ENCODE peak calls at places on chromosome 6, in five cellular contexts. One of them, this sample, is unnamed.
A peak's percentile ranks its signal among the peaks of the same experiment; 100 is the strongest.

GRCh38 chr6:32244946-32245398 is 21.1 kb upstream of the NOTCH4 start:
- DNase-seq in uterus: peak; percentile 93
- DNase-seq in heart right ventricle: peak; percentile 89
- DNase-seq in cardiac muscle cell: peak; percentile 85
- DNase-seq in pancreas: peak; percentile 69
- DNase-seq in this sample: peak; percentile 75

GRCh38 chr6:158764188-158764849 is 54.8 kb downstream of the EZR start:
- DNase-seq in uterus: no peak
- DNase-seq in heart right ventricle: no peak
- DNase-seq in cardiac muscle cell: no peak
- DNase-seq in pancreas: no peak
- DNase-seq in this sample: no peak

GRCh38 chr6:159117031-159117430 is 52.2 kb upstream of the FNDC1 start:
- DNase-seq in uterus: no peak
- DNase-seq in heart right ventricle: no peak
- DNase-seq in cardiac muscle cell: peak; percentile 66
- DNase-seq in pancreas: no peak
- DNase-seq in this sample: no peak

GRCh38 chr6:32171234-32171633 is 4.7 kb downstream of the AGPAT1 start:
- DNase-seq in uterus: no peak
- DNase-seq in heart right ventricle: no peak
- DNase-seq in cardiac muscle cell: no peak
- DNase-seq in pancreas: no peak
- DNase-seq in this sample: no peak

GRCh38 chr6:87817226-87817625 is 115.2 kb upstream of the AKIRIN2 start:
- DNase-seq in uterus: no peak
- DNase-seq in heart right ventricle: no peak
- DNase-seq in cardiac muscle cell: no peak
- DNase-seq in pancreas: no peak
- DNase-seq in this sample: no peak

GRCh38 chr6:53956068-53956711 is 155.1 kb upstream of the MLIP start:
- DNase-seq in uterus: peak; percentile 33
- DNase-seq in heart right ventricle: peak; percentile 68
- DNase-seq in cardiac muscle cell: peak; percentile 77
- DNase-seq in pancreas: peak; percentile 73
- DNase-seq in this sample: peak; percentile 71

GRCh38 chr6:40930555-40930954 is 108.5 kb downstream of the UNC5CL start:
- DNase-seq in uterus: no peak
- DNase-seq in heart right ventricle: peak; percentile 9
- DNase-seq in cardiac muscle cell: peak; percentile 54
- DNase-seq in pancreas: peak; percentile 31
- DNase-seq in this sample: no peak

GRCh38 chr6:27059621-27060425 is 187.7 kb upstream of the PRSS16 start:
- DNase-seq in uterus: no peak
- DNase-seq in heart right ventricle: no peak
- DNase-seq in cardiac muscle cell: no peak
- DNase-seq in pancreas: no peak
- DNase-seq in this sample: no peak

GRCh38 chr6:38404355-38404754 is 235.4 kb downstream of the BTBD9 start:
- DNase-seq in uterus: no peak
- DNase-seq in heart right ventricle: no peak
- DNase-seq in cardiac muscle cell: peak; percentile 17
- DNase-seq in pancreas: no peak
- DNase-seq in this sample: peak; percentile 68

GRCh38 chr6:125832396-125832795 is 41.6 kb downstream of the NCOA7 start:
- DNase-seq in uterus: no peak
- DNase-seq in heart right ventricle: no peak
- DNase-seq in cardiac muscle cell: no peak
- DNase-seq in pancreas: no peak
- DNase-seq in this sample: no peak

GRCh38 chr6:157946865-157947532 is 34.7 kb upstream of the SYNJ2 start:
- DNase-seq in uterus: no peak
- DNase-seq in heart right ventricle: no peak
- DNase-seq in cardiac muscle cell: peak; percentile 26
- DNase-seq in pancreas: no peak
- DNase-seq in this sample: no peak

GRCh38 chr6:168029459-168030217 is 32.2 kb downstream of the KIF25 start:
- DNase-seq in uterus: no peak
- DNase-seq in heart right ventricle: no peak
- DNase-seq in cardiac muscle cell: no peak
- DNase-seq in pancreas: no peak
- DNase-seq in this sample: no peak

GRCh38 chr6:168032383-168032760 is 34.9 kb downstream of the KIF25 start:
- DNase-seq in uterus: no peak
- DNase-seq in heart right ventricle: peak; percentile 27
- DNase-seq in cardiac muscle cell: peak; percentile 85
- DNase-seq in pancreas: no peak
- DNase-seq in this sample: no peak

GRCh38 chr6:168030881-168031280 is 33.4 kb downstream of the KIF25 start:
- DNase-seq in uterus: no peak
- DNase-seq in heart right ventricle: no peak
- DNase-seq in cardiac muscle cell: no peak
- DNase-seq in pancreas: no peak
- DNase-seq in this sample: no peak

GRCh38 chr6:168030218-168030693 is 32.8 kb downstream of the KIF25 start:
- DNase-seq in uterus: no peak
- DNase-seq in heart right ventricle: no peak
- DNase-seq in cardiac muscle cell: no peak
- DNase-seq in pancreas: no peak
- DNase-seq in this sample: no peak

DNA sequence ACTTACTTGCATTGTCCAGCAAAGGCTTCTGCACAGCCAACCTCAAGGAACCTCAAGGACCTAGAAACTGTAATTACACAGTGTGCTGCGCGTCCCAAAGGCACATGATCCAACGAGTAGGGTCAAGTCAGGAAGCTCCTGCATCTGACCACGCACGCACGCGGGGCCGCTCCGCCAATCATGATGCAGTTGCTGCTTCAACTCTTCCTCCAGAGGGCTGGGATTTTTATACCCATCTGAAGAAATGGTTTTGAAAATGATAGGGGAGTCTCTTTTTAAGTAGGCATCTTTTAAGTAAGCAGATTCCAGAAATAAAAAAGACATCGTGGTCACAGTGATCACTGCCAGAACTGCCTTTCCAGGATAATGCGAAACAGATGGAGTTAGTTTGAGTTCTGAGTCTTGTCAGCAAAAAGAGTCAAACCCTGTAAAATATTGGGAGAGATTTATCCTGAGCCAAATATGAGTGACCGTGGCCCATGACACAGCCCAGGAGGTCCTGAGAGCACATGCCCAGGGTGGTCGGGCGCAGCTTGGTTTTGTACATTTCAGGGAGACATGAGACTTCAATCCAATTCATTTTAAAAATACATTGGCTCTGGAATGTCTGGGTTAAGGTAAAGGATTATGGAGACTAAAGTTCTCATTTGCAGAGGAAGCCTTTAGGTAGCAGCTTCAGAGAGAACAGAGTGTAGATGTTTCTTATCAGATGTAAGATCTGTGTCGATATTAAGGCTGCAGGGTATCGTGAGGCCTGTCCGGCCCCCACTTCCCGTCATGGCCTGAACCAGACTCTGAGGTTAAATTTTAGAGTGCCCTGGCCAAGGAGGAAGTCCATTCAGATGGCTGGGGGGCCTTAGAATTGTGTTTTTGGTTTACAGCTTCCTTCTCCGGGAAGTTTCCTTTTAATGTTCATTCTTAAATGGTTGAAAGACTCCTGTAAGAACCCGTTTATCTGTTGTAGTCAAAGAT is 34.2 kb downstream of the KIF25 start:
- DNase-seq in uterus: no peak
- DNase-seq in heart right ventricle: peak; percentile 61
- DNase-seq in cardiac muscle cell: peak; percentile 66
- DNase-seq in pancreas: no peak
- DNase-seq in this sample: peak; percentile 31
- H3K4me1 ChIP-seq in uterus: peaks cover 3% of the 10 kb centered on the region
- H3K4me1 ChIP-seq in heart right ventricle: peaks cover 42% of the 10 kb centered on the region
- H3K4me1 ChIP-seq in cardiac muscle cell: peaks cover 3% of the 10 kb centered on the region
- H3K4me1 ChIP-seq in pancreas: no peaks in the 10 kb centered on the region
- H3K4me1 ChIP-seq in this sample: no peaks in the 10 kb centered on the region

DNA sequence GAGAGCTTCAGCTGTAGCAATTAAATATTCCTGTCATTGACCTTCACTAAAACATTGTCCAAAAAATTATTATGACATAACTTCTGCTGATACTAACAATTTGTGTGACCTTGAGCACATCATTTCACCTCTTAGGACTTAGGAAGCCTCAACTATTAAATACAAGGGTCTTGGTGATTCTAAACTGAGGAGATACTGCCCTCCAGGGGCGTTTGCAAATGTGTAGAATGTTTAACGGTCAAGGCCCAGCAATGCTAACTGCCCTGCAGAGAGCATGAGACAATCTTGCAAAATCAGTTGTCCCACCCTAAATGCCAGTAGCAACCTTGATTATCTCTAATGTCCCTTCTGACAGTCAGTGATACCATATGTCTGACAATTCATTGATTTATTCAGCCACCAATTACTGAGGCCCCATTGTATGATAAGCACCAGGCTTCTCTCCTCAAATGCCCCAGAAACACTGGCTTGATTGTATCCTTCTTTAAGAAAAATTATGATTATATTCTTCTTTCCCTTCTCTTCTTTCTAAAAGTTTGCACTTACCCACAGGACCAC is 284.1 kb upstream of the PLN start:
- DNase-seq in uterus: no peak
- DNase-seq in heart right ventricle: no peak
- DNase-seq in cardiac muscle cell: peak; percentile 58
- DNase-seq in pancreas: no peak
- DNase-seq in this sample: no peak
- TF ChIP-seq CTCF in uterus: peak; percentile 36
- TF ChIP-seq CTCF in heart right ventricle: peak; percentile 49
- TF ChIP-seq CTCF in cardiac muscle cell: peak; percentile 43
- TF ChIP-seq CTCF in pancreas: no peak
- TF ChIP-seq CTCF in this sample: no peak

DNA sequence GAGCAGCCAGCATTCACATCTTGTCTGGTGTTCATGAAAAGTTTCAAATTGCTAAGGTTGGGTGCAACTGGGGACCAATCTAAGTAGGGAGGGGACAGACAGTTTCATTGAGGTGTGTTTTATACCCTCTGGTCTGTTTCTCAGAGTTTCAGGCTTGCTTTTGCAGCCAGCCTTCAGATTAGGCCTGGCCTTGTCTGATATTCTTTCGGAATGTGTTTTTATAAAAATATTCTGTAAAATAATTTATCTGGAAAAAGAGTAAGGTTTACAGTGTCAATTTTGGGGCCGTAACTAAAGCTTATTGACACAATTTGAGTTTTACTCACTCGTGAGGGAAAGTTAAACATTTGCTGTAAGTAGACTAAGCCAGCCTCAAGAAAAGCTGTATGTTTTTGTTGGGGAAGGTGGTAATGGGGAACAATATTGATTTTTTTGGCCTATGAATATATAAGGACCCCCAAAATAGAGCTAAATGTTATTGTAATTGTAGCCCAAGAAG is 1.3 kb downstream of the SENP6 start:
- DNase-seq in uterus: no peak
- DNase-seq in heart right ventricle: no peak
- DNase-seq in cardiac muscle cell: no peak
- DNase-seq in pancreas: no peak
- DNase-seq in this sample: no peak
- H3K4me1 ChIP-seq in uterus: no peaks in the 10 kb centered on the region
- H3K4me1 ChIP-seq in heart right ventricle: peaks cover 29% of the 10 kb centered on the region
- H3K4me1 ChIP-seq in cardiac muscle cell: peaks cover 6% of the 10 kb centered on the region
- H3K4me1 ChIP-seq in pancreas: peaks cover 16% of the 10 kb centered on the region
- H3K4me1 ChIP-seq in this sample: no peaks in the 10 kb centered on the region

DNA sequence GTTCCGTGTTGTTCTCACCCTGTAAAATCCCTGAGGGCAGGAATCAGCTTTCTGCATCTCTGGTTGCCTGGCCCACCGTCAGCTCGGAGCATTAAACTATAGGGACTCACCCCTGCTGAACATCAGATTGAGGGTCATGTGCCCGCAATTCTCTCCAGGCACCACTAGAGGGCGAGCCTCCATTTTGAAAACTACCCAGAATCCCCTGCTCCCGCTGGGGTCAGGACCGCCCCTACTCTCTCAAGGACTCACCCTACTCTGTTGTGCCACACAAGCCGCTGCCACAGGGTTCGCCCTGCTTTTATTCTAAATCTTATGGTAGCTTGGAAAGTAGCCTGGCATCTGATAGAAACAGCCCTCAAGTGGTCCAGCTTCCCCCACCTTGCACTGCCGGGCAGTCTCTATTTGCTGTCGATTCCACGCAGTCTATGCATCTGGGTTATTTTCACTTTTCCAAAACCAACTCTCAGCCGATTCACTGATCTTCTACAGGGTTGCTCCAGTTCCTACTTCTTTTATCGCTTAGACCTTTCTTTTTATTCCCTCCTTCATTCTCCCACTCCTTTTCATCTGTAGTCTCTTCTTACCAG is 244.1 kb upstream of the QKI start:
- DNase-seq in uterus: no peak
- DNase-seq in heart right ventricle: no peak
- DNase-seq in cardiac muscle cell: peak; percentile 19
- DNase-seq in pancreas: no peak
- DNase-seq in this sample: no peak
- TF ChIP-seq CTCF in uterus: peak; percentile 32
- TF ChIP-seq CTCF in heart right ventricle: peak; percentile 69
- TF ChIP-seq CTCF in cardiac muscle cell: peak; percentile 64
- TF ChIP-seq CTCF in pancreas: peak; percentile 47
- TF ChIP-seq CTCF in this sample: peak; percentile 64

DNA sequence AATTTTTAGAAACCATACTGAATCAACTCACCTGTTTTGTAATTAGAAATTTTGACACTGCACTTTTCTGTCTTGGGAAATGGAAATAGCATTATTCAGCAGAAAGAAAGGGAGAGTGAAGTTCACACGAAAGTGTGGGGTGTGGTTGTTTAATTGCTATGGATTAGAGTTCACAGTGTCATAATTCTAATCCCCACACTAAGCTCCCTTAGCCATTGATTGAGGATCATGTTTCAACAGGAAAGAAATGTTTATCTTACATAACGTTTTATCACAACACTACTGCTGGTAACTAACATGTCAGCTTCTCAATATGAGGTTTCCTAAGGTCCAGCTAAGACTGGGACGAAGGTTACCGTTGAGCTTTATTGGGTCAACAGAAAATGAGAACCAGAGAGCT is 31.4 kb upstream of the GSTA5 start:
- DNase-seq in uterus: no peak
- DNase-seq in heart right ventricle: no peak
- DNase-seq in cardiac muscle cell: no peak
- DNase-seq in pancreas: no peak
- DNase-seq in this sample: no peak
- H3K4me1 ChIP-seq in uterus: no peaks in the 10 kb centered on the region
- H3K4me1 ChIP-seq in heart right ventricle: no peaks in the 10 kb centered on the region
- H3K4me1 ChIP-seq in cardiac muscle cell: no peaks in the 10 kb centered on the region
- H3K4me1 ChIP-seq in pancreas: no peaks in the 10 kb centered on the region
- H3K4me1 ChIP-seq in this sample: no peaks in the 10 kb centered on the region

GRCh38 chr6:24272148-24272547 is 85.7 kb downstream of the DCDC2 start:
- DNase-seq in uterus: no peak
- DNase-seq in heart right ventricle: no peak
- DNase-seq in cardiac muscle cell: no peak
- DNase-seq in pancreas: no peak
- DNase-seq in this sample: no peak

GRCh38 chr6:24270011-24270410 is 87.8 kb downstream of the DCDC2 start:
- DNase-seq in uterus: no peak
- DNase-seq in heart right ventricle: no peak
- DNase-seq in cardiac muscle cell: no peak
- DNase-seq in pancreas: no peak
- DNase-seq in this sample: no peak

GRCh38 chr6:24273471-24273870 is 84.4 kb downstream of the DCDC2 start:
- DNase-seq in uterus: no peak
- DNase-seq in heart right ventricle: no peak
- DNase-seq in cardiac muscle cell: no peak
- DNase-seq in pancreas: no peak
- DNase-seq in this sample: no peak

GRCh38 chr6:24274441-24275083 is 83.3 kb downstream of the DCDC2 start:
- DNase-seq in uterus: no peak
- DNase-seq in heart right ventricle: no peak
- DNase-seq in cardiac muscle cell: peak; percentile 37
- DNase-seq in pancreas: no peak
- DNase-seq in this sample: no peak
- TF ChIP-seq CTCF in uterus: peak; percentile 23
- TF ChIP-seq CTCF in heart right ventricle: peak; percentile 62
- TF ChIP-seq CTCF in cardiac muscle cell: peak; percentile 63
- TF ChIP-seq CTCF in pancreas: peak; percentile 42
- TF ChIP-seq CTCF in this sample: peak; percentile 56